ENCODE peak calls at places on chromosomes 7 and 10, in seven cellular contexts. P is right lobe of liver; Q is body of pancreas; R is memory B cell; C is omental fat pad; Y is CD8-positive, alpha-beta T cell; W is left cardiac atrium. S is an unnamed sample.

GRCh38 chr10:69845574-69846251 is 44.0 kb downstream of the COL13A1 start:
- ATAC-seq in W (peak; percentile 81), R (no peak), Y (no peak), Q (peak; percentile 80), C (no peak), P (peak; percentile 81), S (peak; percentile 50)

GRCh38 chr7:138239244-138239643 is 163.0 kb downstream of the AKR1D1 start:
- ATAC-seq in C (no peak), Y (no peak), Q (no peak), R (no peak), W (no peak), P (no peak), S (no peak)

GRCh38 chr7:30278849-30279505 is 5.4 kb upstream of the ZNRF2 start:
- ATAC-seq in R (no peak), C (no peak), Q (no peak), Y (no peak), W (no peak), P (peak; percentile 48), S (no peak)

GRCh38 chr7:18040196-18040595 is 12.6 kb upstream of the PRPS1L1 start:
- ATAC-seq in R (no peak), W (no peak), Y (no peak), P (no peak), Q (no peak), C (no peak), S (no peak)

GRCh38 chr10:4260483-4260882 is 475.5 kb upstream of the KLF6 start:
- ATAC-seq in W (peak; percentile 79), R (no peak), Q (peak; percentile 45), P (no peak), C (peak; percentile 74), Y (no peak), S (peak; percentile 82)

GRCh38 chr10:79938728-79939380 is 10.1 kb downstream of the SFTPD start:
- ATAC-seq in C (no peak), Q (no peak), R (peak; percentile 89), P (peak; percentile 80), Y (peak; percentile 20), W (peak; percentile 80), S (peak; percentile 66)

GRCh38 chr10:114825513-114826253 is 4.1 kb downstream of the FHIP2A start:
- ATAC-seq in Q (no peak), W (no peak), R (no peak), Y (no peak), P (no peak), C (no peak), S (no peak)

GRCh38 chr10:71040326-71040725 is 152.0 kb upstream of the PCBD1 start:
- ATAC-seq in W (no peak), P (no peak), C (no peak), Q (no peak), R (no peak), Y (no peak), S (no peak)

GRCh38 chr7:47536705-47537611 is 45.0 kb downstream of the TNS3 start:
- ATAC-seq in R (no peak), C (peak; percentile 51), Q (peak; percentile 63), P (peak; percentile 22), Y (no peak), W (peak; percentile 79), S (peak; percentile 75)

GRCh38 chr7:136033413-136034031 is 56.4 kb upstream of the MTPN start:
- ATAC-seq in Y (no peak), W (peak; percentile 87), P (no peak), C (peak; percentile 83), R (no peak), Q (peak; percentile 62), S (peak; percentile 62)

GRCh38 chr10:94294168-94294567 is 68.6 kb downstream of the NOC3L start:
- ATAC-seq in Y (no peak), W (no peak), P (no peak), C (no peak), R (no peak), Q (no peak), S (no peak)

GRCh38 chr7:129373651-129374428 is 60.4 kb upstream of the STRIP2 start:
- ATAC-seq in P (no peak), Y (no peak), Q (no peak), C (no peak), R (no peak), W (no peak), S (no peak)

GRCh38 chr10:97571622-97572021 is 957 bp upstream of the ANKRD2 start:
- ATAC-seq in R (no peak), C (no peak), Q (peak; percentile 13), W (no peak), P (no peak), Y (no peak), S (no peak)

GRCh38 chr10:31272841-31273240 is 46.2 kb upstream of the ZEB1 start:
- ATAC-seq in Y (no peak), R (no peak), Q (no peak), P (no peak), C (no peak), W (no peak), S (no peak)

GRCh38 chr7:77479536-77480088 is 57.5 kb upstream of the PTPN12 start:
- ATAC-seq in C (peak; percentile 65), P (no peak), W (peak; percentile 45), Y (no peak), Q (no peak), R (no peak), S (no peak)

GRCh38 chr10:25694206-25694933 is 239.7 kb upstream of the MYO3A start:
- ATAC-seq in R (no peak), Y (no peak), W (no peak), P (no peak), Q (no peak), C (no peak), S (no peak)

S was measured in gastroesophageal sphincter.